ENCODE peak calls at places on chromosomes 13 and 19, in seven cellular contexts. L, E, A, G, M, N and X are unnamed samples.

GRCh38 chr19:45099465-45100201 is 6.7 kb downstream of the PPP1R37 start:
- DNase-seq in A (peak), E (no peak), G (no peak), N (no peak), L (no peak), M (no peak), X (no peak)

GRCh38 chr19:31553844-31554215 is 204.6 kb upstream of the TSHZ3 start:
- DNase-seq in N (no peak), E (no peak), L (no peak), M (no peak), G (no peak), A (no peak), X (no peak)

GRCh38 chr13:30119476-30119875 is 187.9 kb downstream of the KATNAL1 start:
- DNase-seq in L (no peak), G (peak), A (peak), M (no peak), N (peak), E (no peak), X (no peak)

GRCh38 chr13:44311011-44311481 is 62.6 kb upstream of the SERP2 start:
- DNase-seq in E (no peak), N (no peak), A (peak), M (no peak), L (peak), G (peak), X (no peak)

GRCh38 chr13:106096661-106097092 is 438.8 kb downstream of the EFNB2 start:
- DNase-seq in A (no peak), E (no peak), G (no peak), N (peak), L (no peak), M (no peak), X (no peak)

GRCh38 chr13:110932588-110932987 is 17.7 kb upstream of the ANKRD10 start:
- DNase-seq in A (no peak), M (no peak), L (no peak), G (no peak), N (no peak), E (no peak), X (no peak)

GRCh38 chr19:28213476-28214082 is 999.4 kb downstream of the UQCRFS1 start:
- DNase-seq in E (no peak), G (peak), N (peak), M (peak), A (no peak), L (no peak), X (no peak)

GRCh38 chr13:70088926-70089325 is 18.7 kb upstream of the ATXN8OS start:
- DNase-seq in M (no peak), G (no peak), L (no peak), A (no peak), E (no peak), N (no peak), X (no peak)

GRCh38 chr19:55042688-55043087 is 4.6 kb upstream of the GP6 start:
- DNase-seq in N (no peak), L (no peak), M (no peak), A (no peak), E (no peak), G (no peak), X (no peak)

GRCh38 chr19:31214086-31214485 is 135.2 kb downstream of the TSHZ3 start:
- DNase-seq in M (peak), N (peak), L (no peak), E (no peak), A (peak), G (peak), X (peak)

GRCh38 chr19:45455707-45456499 is 11.9 kb upstream of the FOSB start:
- DNase-seq in A (peak), M (peak), E (peak), L (peak), N (peak), G (peak), X (no peak)

GRCh38 chr19:29886535-29886934 is 55.5 kb upstream of the URI1 start:
- DNase-seq in G (no peak), A (no peak), N (no peak), L (no peak), E (no peak), M (no peak), X (no peak)

GRCh38 chr13:27861165-27861564 is 58.6 kb upstream of the PDX1 start:
- DNase-seq in A (no peak), M (no peak), G (no peak), N (no peak), E (no peak), L (no peak), X (no peak)

GRCh38 chr13:24254151-24254810 is 55.1 kb upstream of the C1QTNF9 start:
- DNase-seq in N (no peak), L (no peak), M (no peak), A (no peak), G (no peak), E (no peak), X (no peak)

GRCh38 chr19:14361824-14362223 is 19.4 kb upstream of the ADGRE5 start:
- DNase-seq in N (no peak), A (no peak), G (no peak), M (no peak), L (no peak), E (no peak), X (no peak)

GRCh38 chr19:42114412-42114811 is 17.8 kb downstream of the POU2F2 start:
- DNase-seq in N (peak), L (no peak), G (no peak), M (no peak), E (no peak), A (no peak), X (no peak)

GRCh38 chr19:15331419-15332310 is 674 bp downstream of the BRD4 start:
- DNase-seq in M (peak), N (no peak), E (peak), G (peak), A (no peak), L (no peak), X (no peak)

GRCh38 chr19:27955484-27955883 is 1257.5 kb downstream of the UQCRFS1 start:
- DNase-seq in G (no peak), L (no peak), E (no peak), N (no peak), M (no peak), A (no peak), X (no peak)

GRCh38 chr19:40274585-40275544 is 10.3 kb downstream of the AKT2 start:
- DNase-seq in L (no peak), A (no peak), G (no peak), N (no peak), E (no peak), M (no peak), X (no peak)

GRCh38 chr19:38869836-38870607 is 8.1 kb downstream of the RINL start:
- DNase-seq in L (no peak), E (peak), N (no peak), M (no peak), G (peak), A (peak), X (no peak)

GRCh38 chr19:39125554-39126311 is at the start of gene PAK4:
- DNase-seq in M (peak), L (peak), G (peak), A (peak), E (peak), N (peak), X (peak)

GRCh38 chr13:30832845-30833332 is 73.2 kb upstream of the MEDAG start:
- DNase-seq in A (no peak), E (peak), N (peak), G (peak), L (no peak), M (no peak), X (no peak)

GRCh38 chr13:29284726-29285125 is 310.8 kb downstream of the SLC7A1 start:
- DNase-seq in M (peak), G (no peak), E (no peak), L (no peak), A (no peak), N (no peak), X (no peak)

GRCh38 chr13:40206241-40207109 is 460.0 kb downstream of the FOXO1 start:
- DNase-seq in L (peak), A (peak), N (no peak), M (no peak), E (no peak), G (peak), X (peak)

GRCh38 chr13:29925457-29925856 is 75.0 kb upstream of the UBL3 start:
- DNase-seq in N (peak), E (no peak), A (peak), G (peak), M (no peak), L (no peak), X (no peak)

GRCh38 chr13:26280822-26281221 is 26.9 kb downstream of the CDK8 start:
- DNase-seq in E (no peak), L (no peak), A (no peak), N (no peak), M (no peak), G (peak), X (no peak)

GRCh38 chr13:43054803-43055802 is 31.7 kb downstream of the DNAJC15 start:
- DNase-seq in M (no peak), A (peak), N (peak), L (no peak), E (no peak), G (peak), X (no peak)

GRCh38 chr19:37977391-37977790 is 70.4 kb downstream of the SIPA1L3 start:
- DNase-seq in L (no peak), G (no peak), A (no peak), M (no peak), N (no peak), E (no peak), X (no peak)

GRCh38 chr13:81757348-81757950 is 1416.5 kb upstream of the SPRY2 start:
- DNase-seq in L (no peak), E (no peak), G (no peak), M (no peak), N (no peak), A (no peak), X (no peak)